ENCODE peak calls at places on chromosomes 6 and 20, in four cellular contexts. Y is fibroblast of villous mesenchyme, K is small intestine, F is fibroblast of the aortic adventitia. J is an unnamed sample.
A peak's percentile ranks its signal among the peaks of the same experiment; 100 is the strongest.

GRCh38 chr6:42041131-42042055 is 8.9 kb upstream of the TAF8 start:
- DNase-seq in Y (peak; percentile 78), K (no peak), F (peak; percentile 27), J (no peak)

GRCh38 chr6:137494281-137494966 is at the start of gene OLIG3:
- DNase-seq in Y (no peak), K (no peak), F (no peak), J (no peak)

GRCh38 chr6:20534906-20535305 is 649 bp downstream of the CDKAL1 start:
- DNase-seq in Y (no peak), K (peak; percentile 7), F (peak; percentile 15), J (no peak)

GRCh38 chr6:41591859-41592502 is 45.8 kb downstream of the FOXP4 start:
- DNase-seq in Y (peak; percentile 70), K (peak; percentile 75), F (peak; percentile 59), J (no peak)

GRCh38 chr6:137552809-137553208 is 58.6 kb upstream of the OLIG3 start:
- DNase-seq in Y (no peak), K (peak; percentile 25), F (no peak), J (no peak)

GRCh38 chr6:23499549-23499948 is 626.5 kb upstream of the NRSN1 start:
- DNase-seq in Y (no peak), K (no peak), F (no peak), J (no peak)

GRCh38 chr20:667351-668034 is 8.1 kb downstream of the SCRT2 start:
- DNase-seq in Y (peak; percentile 45), K (peak; percentile 39), F (peak; percentile 51), J (no peak)

GRCh38 chr6:136104556-136104955 is 145.6 kb downstream of the MTFR2 start:
- DNase-seq in Y (no peak), K (no peak), F (no peak), J (no peak)

GRCh38 chr6:11589261-11589660 is 51.7 kb downstream of the TMEM170B start:
- DNase-seq in Y (no peak), K (no peak), F (peak; percentile 61), J (no peak)

GRCh38 chr20:33442136-33443005 is 1.2 kb downstream of the SNTA1 start:
- DNase-seq in Y (no peak), K (no peak), F (no peak), J (no peak)

GRCh38 chr6:141531040-141531439 is 601.7 kb upstream of the GJE1 start:
- DNase-seq in Y (no peak), K (no peak), F (no peak), J (no peak)

GRCh38 chr6:167111597-167111996 is 11.3 kb upstream of the CCR6 start:
- DNase-seq in Y (no peak), K (no peak), F (no peak), J (no peak)
- H3K4me3 ChIP-seq in Y (no peak overlapping the region), K (no peak overlapping the region), F (no peak overlapping the region), J (no peak overlapping the region)

DNA sequence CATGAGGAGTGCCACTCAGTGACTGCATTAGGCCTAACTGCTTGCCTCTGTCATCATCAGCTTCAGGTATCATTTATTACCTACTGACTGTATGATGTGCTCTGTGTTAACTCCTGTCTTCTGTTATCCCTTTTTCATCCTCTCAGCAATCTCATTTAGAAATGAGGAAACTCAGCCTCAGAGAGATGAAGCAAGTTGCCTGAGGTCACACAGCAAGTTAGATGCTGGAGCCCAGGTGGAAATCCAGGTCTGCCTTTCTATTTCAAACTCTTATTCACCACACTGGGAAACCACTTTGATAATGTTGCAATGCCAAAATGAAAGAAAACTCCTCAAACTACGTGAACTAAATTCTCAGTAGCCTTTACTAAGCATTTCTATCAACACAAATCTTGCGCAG is 1.3 kb downstream of the FERMT1 start:
- DNase-seq in Y (no peak), K (peak; percentile 22), F (no peak), J (no peak)
- H3K4me3 ChIP-seq in Y (no peak overlapping the region), K (no peak overlapping the region), F (peak overlapping the region; percentile 72), J (no peak overlapping the region)

GRCh38 chr6:121522771-121523386 is 87.4 kb downstream of the GJA1 start:
- DNase-seq in Y (peak; percentile 67), K (no peak), F (no peak), J (no peak)
- H3K4me3 ChIP-seq in Y (peak overlapping the region; percentile 33), K (no peak overlapping the region), F (peak overlapping the region; percentile 26), J (peak overlapping the region; percentile 16)

GRCh38 chr20:63234693-63235398 is 859 bp upstream of the BIRC7 start:
- DNase-seq in Y (no peak), K (peak; percentile 13), F (no peak), J (no peak)
- H3K4me3 ChIP-seq in Y (no peak overlapping the region), K (no peak overlapping the region), F (no peak overlapping the region), J (no peak overlapping the region)

GRCh38 chr20:59403261-59403961 is 103.0 kb downstream of the EDN3 start:
- DNase-seq in Y (no peak), K (peak; percentile 49), F (no peak), J (no peak)
- H3K4me3 ChIP-seq in Y (no peak overlapping the region), K (no peak overlapping the region), F (no peak overlapping the region), J (no peak overlapping the region)

DNA sequence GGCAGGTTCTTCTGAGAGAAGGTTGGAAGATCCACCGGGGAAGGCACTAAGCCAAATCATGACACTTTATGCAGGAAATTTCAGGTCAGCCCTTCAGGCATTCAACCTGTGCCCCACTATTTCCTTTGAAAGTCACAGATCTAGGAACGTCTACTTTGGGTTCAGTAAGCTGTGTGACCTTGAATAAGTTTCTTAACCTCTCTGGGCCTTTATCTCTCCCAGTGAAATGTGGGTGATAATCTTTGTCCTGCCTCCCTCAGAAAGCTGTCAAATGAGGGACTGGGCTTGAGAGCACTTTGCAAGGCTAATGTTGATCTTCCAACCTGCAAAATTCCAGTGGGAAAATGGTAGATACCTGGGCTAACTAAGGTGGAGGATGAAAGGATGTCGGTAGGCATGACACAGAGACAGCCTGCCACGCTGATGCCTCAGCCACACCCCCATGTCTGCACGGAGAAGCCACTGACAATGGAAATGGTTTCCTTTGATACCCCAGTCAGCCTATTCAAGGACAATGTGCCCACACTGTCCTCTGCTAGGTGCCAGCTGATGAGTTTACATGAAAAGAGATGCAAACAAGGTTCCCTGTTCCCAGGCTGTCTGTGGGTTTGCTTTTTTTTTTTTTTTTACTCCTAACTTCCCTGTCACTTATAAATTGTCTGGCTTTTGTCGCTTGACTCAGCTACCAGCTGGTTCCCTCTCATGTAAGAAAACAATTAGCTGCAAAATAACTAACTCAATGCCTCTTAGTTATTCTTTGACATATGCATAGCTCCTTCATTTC is 9.3 kb downstream of the BNIP5 start:
- DNase-seq in Y (no peak), K (no peak), F (no peak), J (no peak)
- H3K4me3 ChIP-seq in Y (no peak overlapping the region), K (no peak overlapping the region), F (no peak overlapping the region), J (no peak overlapping the region)

GRCh38 chr6:170438861-170439260 is 114.2 kb downstream of the PSMB1 start:
- DNase-seq in Y (no peak), K (no peak), F (no peak), J (no peak)

GRCh38 chr6:170440437-170440836 is 112.7 kb downstream of the PSMB1 start:
- DNase-seq in Y (no peak), K (no peak), F (no peak), J (no peak)

GRCh38 chr6:170439366-170440351 is 113.4 kb downstream of the PSMB1 start:
- DNase-seq in Y (no peak), K (no peak), F (no peak), J (no peak)

GRCh38 chr6:170437719-170438401 is 115.2 kb downstream of the PSMB1 start:
- DNase-seq in Y (no peak), K (no peak), F (no peak), J (no peak)

DNA sequence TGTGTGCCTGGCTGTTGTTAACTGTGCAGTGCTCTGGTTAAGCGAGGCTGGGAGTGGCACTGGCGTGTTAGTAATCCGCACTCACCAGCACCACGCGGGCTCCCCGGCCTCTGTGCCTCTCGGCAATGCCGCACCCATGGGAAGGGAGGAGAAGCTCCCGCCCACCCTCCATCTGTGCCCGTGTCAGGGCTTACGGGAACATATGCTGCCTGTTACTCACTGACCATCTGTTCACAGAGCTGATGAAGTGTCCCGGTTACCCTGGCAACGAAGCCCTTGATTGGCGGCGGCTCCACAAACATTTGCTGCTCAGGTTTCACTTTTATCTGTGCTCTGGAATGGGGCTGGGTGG is 114.7 kb downstream of the PSMB1 start:
- DNase-seq in Y (peak; percentile 98), K (peak; percentile 81), F (peak; percentile 97), J (peak; percentile 96)
- H3K4me3 ChIP-seq in Y (peak overlapping the region; percentile 2), K (no peak overlapping the region), F (peak overlapping the region; percentile 38), J (no peak overlapping the region)

DNA sequence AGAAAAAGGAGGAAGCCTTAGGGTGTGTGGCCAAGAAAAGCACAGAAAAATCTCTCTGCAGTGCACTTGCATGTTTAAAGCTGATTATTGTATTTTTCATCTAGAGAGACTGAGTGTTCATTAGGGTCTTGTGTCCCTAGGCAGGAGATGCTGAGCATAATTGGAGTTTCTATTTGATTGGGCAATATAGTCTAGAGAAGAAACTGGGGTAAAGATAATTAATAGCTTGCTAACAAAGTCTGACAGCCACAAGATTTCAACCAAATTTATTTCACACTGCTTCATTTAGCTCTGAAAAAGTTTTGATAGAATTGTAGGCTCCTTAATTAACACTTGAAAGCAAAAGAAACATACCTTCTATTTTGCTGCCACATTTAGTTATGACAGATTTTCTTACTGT is 2.3 kb downstream of the FLRT3 start:
- DNase-seq in Y (no peak), K (no peak), F (no peak), J (no peak)
- H3K4me3 ChIP-seq in Y (peak overlapping the region; percentile 71), K (no peak overlapping the region), F (peak overlapping the region; percentile 26), J (no peak overlapping the region)

DNA sequence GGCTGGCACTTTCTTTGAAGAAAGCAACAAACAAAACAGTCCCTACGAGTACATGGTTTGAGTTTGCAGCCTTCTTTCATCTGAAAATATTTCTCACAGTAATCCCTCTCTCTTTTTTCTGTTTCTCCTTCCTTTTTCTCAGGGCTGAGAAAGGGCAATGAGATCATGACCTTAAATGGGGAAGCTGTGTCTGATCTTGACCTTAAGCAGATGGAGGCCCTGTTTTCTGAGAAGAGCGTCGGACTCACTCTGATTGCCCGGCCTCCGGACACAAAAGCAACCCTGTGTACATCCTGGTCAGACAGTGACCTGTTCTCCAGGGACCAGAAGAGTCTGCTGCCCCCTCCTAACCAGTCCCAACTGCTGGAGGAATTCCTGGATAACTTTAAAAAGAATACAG is 80.7 kb upstream of the CLDN20 start:
- DNase-seq in Y (no peak), K (no peak), F (no peak), J (no peak)
- H3K4me3 ChIP-seq in Y (no peak overlapping the region), K (no peak overlapping the region), F (no peak overlapping the region), J (no peak overlapping the region)

GRCh38 chr6:109059148-109059547 is 35.5 kb downstream of the SESN1 start:
- DNase-seq in Y (peak; percentile 52), K (no peak), F (peak; percentile 60), J (no peak)

GRCh38 chr6:109059591-109060021 is 35.0 kb downstream of the SESN1 start:
- DNase-seq in Y (peak; percentile 41), K (peak; percentile 49), F (peak; percentile 72), J (no peak)

GRCh38 chr6:109055771-109056235 is 38.8 kb downstream of the SESN1 start:
- DNase-seq in Y (peak; percentile 52), K (no peak), F (peak; percentile 72), J (no peak)

GRCh38 chr6:109058620-109059019 is 36.0 kb downstream of the SESN1 start:
- DNase-seq in Y (no peak), K (no peak), F (no peak), J (no peak)

GRCh38 chr6:109056661-109057060 is 38.0 kb downstream of the SESN1 start:
- DNase-seq in Y (no peak), K (no peak), F (no peak), J (no peak)
- H3K4me3 ChIP-seq in Y (no peak overlapping the region), K (no peak overlapping the region), F (no peak overlapping the region), J (no peak overlapping the region)